ENCODE peak calls at places on chromosomes 1 and 21, in ten cellular contexts. H is H54; X is stimulated activated CD8-positive, alpha-beta memory T cell treated with anti-CD3 and anti-CD28 coated beads, Interleukin-15, amount 100 ng/mL, for 1 hour; Q is stimulated activated CD4-positive, alpha-beta T cell treated with anti-CD3 and anti-CD28 coated beads, Interleukin-2, amount 100 ng/mL, for 24 hours; L is vagina; P is activated CD4-positive, alpha-beta T cell treated with anti-CD3 and anti-CD28 coated beads, Interleukin-2, amount 50 U/mL, for 4 hours; M is H4; I is cardiac muscle cell; J is T-cell; F is germinal center. D is an unnamed sample.

GRCh38 chr1:211520641-211521040 is 28.7 kb upstream of the RD3 start:
- DNase-seq in X (no peak), M (no peak), H (no peak), L (no peak), I (no peak), F (no peak), J (no peak), P (no peak), Q (no peak), D (peak)

GRCh38 chr1:95388041-95388440 is 154.0 kb downstream of the RWDD3 start:
- DNase-seq in H (no peak), J (no peak), I (no peak), F (no peak), M (no peak), Q (no peak), L (no peak), X (no peak), P (no peak), D (no peak)

GRCh38 chr1:57963545-57963944 is 539.7 kb upstream of the DAB1 start:
- DNase-seq in F (no peak), Q (no peak), P (no peak), H (no peak), X (no peak), M (no peak), J (no peak), L (no peak), I (no peak), D (no peak)

GRCh38 chr1:181100924-181101323 is 12.4 kb downstream of the IER5 start:
- DNase-seq in F (no peak), H (no peak), X (no peak), J (no peak), M (no peak), P (no peak), Q (no peak), L (no peak), I (no peak), D (no peak)

GRCh38 chr1:87154351-87154750 is 174.3 kb upstream of the LMO4 start:
- DNase-seq in F (no peak), P (no peak), L (no peak), M (no peak), X (no peak), J (no peak), I (no peak), H (no peak), Q (no peak), D (no peak)

GRCh38 chr1:20322825-20323612 is 32.3 kb downstream of the VWA5B1 start:
- DNase-seq in Q (peak), L (no peak), F (no peak), J (peak), M (no peak), I (no peak), X (no peak), P (peak), H (no peak), D (no peak)

GRCh38 chr1:67451377-67451776 is 21.2 kb upstream of the SERBP1 start:
- DNase-seq in J (no peak), Q (no peak), P (no peak), H (no peak), M (no peak), I (no peak), F (no peak), L (no peak), X (no peak), D (no peak)

GRCh38 chr1:2474933-2475371 is 1.1 kb upstream of the PLCH2 start:
- DNase-seq in I (no peak), F (no peak), L (no peak), P (no peak), H (peak), X (no peak), M (no peak), Q (no peak), J (no peak), D (peak)

GRCh38 chr21:35511298-35512162 is 462.4 kb upstream of the RUNX1 start:
- DNase-seq in M (peak), Q (peak), J (no peak), L (no peak), H (peak), F (no peak), P (no peak), X (no peak), I (no peak), D (no peak)

GRCh38 chr1:227793948-227794812 is 21.3 kb upstream of the PRSS38 start:
- DNase-seq in F (peak), L (peak), Q (no peak), P (no peak), H (no peak), J (no peak), I (peak), M (peak), X (no peak), D (peak)

D was measured in T47D.